ENCODE peak calls at places on chromosome 4, in five cellular contexts. A is progenitor cell of endocrine pancreas, I is NCI-H345, T is left cardiac atrium, E is brain pericyte. O is an unnamed sample.

GRCh38 chr4:169085015-169085414 is 75.0 kb upstream of the CBR4 start:
- DNase-seq in A (no peak), T (no peak), I (no peak), E (no peak), O (no peak)

GRCh38 chr4:184568770-184569169 is 80.5 kb downstream of the CASP3 start:
- DNase-seq in A (no peak), T (no peak), E (no peak), I (no peak), O (no peak)

GRCh38 chr4:138035781-138036258 is 206.3 kb downstream of the SLC7A11 start:
- DNase-seq in T (no peak), I (peak), E (peak), A (no peak), O (peak)

GRCh38 chr4:86496094-86497060 is 97.7 kb upstream of the PTPN13 start:
- DNase-seq in I (peak), T (no peak), A (no peak), E (no peak), O (peak)

GRCh38 chr4:42398448-42399355 is 1.4 kb downstream of the SHISA3 start:
- DNase-seq in A (peak), T (no peak), I (no peak), E (no peak), O (no peak)

GRCh38 chr4:177047070-177047850 is 254.5 kb upstream of the VEGFC start:
- DNase-seq in I (peak), E (peak), A (peak), T (peak), O (peak)

GRCh38 chr4:8410641-8411271 is 29.8 kb downstream of the ACOX3 start:
- DNase-seq in E (peak), T (peak), I (peak), A (peak), O (peak)

GRCh38 chr4:99855677-99856076 is 38.5 kb downstream of the LAMTOR3 start:
- DNase-seq in I (no peak), A (no peak), T (no peak), E (no peak), O (no peak)

GRCh38 chr4:80017125-80017854 is 55.7 kb downstream of the ANTXR2 start:
- DNase-seq in A (no peak), I (no peak), T (no peak), E (peak), O (no peak)

GRCh38 chr4:109298279-109299010 is 4.0 kb downstream of the COL25A1 start:
- DNase-seq in I (no peak), E (no peak), A (no peak), T (no peak), O (peak)

GRCh38 chr4:128288689-128289106 is 1.1 kb upstream of the PGRMC2 start:
- DNase-seq in A (no peak), I (peak), T (no peak), E (peak), O (peak)

GRCh38 chr4:88730811-88731210 is 33.2 kb upstream of the NAP1L5 start:
- DNase-seq in A (no peak), T (no peak), I (no peak), E (no peak), O (no peak)

GRCh38 chr4:184255361-184255760 is 37.7 kb upstream of the ENPP6 start:
- DNase-seq in A (no peak), E (no peak), I (no peak), T (no peak), O (no peak)

GRCh38 chr4:145623831-145624230 is 4.6 kb downstream of the MMAA start:
- DNase-seq in A (no peak), E (no peak), I (no peak), T (no peak), O (no peak)

GRCh38 chr4:85402371-85402770 is 72.6 kb upstream of the ARHGAP24 start:
- DNase-seq in I (no peak), A (no peak), E (peak), T (no peak), O (no peak)

GRCh38 chr4:110622841-110623709 is at the start of gene PITX2:
- DNase-seq in E (no peak), I (peak), A (peak), T (peak), O (peak)